ENCODE peak calls at places on chromosome 16, in five cellular contexts. N is AG10803, R is HCT116, E is trophoblast cell, F is uterus. H is an unnamed sample.

GRCh38 chr16:86730597-86730996 is 152.2 kb downstream of the FOXL1 start:
- DNase-seq in R (no peak), E (no peak), N (no peak), F (no peak), H (no peak)

GRCh38 chr16:9919460-9919859 is 262.8 kb downstream of the GRIN2A start:
- DNase-seq in R (no peak), E (no peak), N (no peak), F (no peak), H (no peak)

GRCh38 chr16:84489141-84489540 is 15.3 kb downstream of the MEAK7 start:
- DNase-seq in N (no peak), R (no peak), E (no peak), F (no peak), H (no peak)

GRCh38 chr16:58128181-58128631 is 975 bp downstream of the CFAP20 start:
- DNase-seq in E (no peak), R (no peak), N (peak), F (no peak), H (no peak)

GRCh38 chr16:12551530-12551929 is 252.2 kb downstream of the CPPED1 start:
- DNase-seq in R (no peak), N (no peak), F (no peak), E (no peak), H (no peak)

GRCh38 chr16:86303787-86304685 is 206.3 kb upstream of the FOXF1 start:
- DNase-seq in N (no peak), E (no peak), F (peak), R (no peak), H (no peak)

GRCh38 chr16:29903579-29903978 is 3.3 kb downstream of the ASPHD1 start:
- DNase-seq in N (no peak), F (no peak), E (no peak), R (no peak), H (no peak)

GRCh38 chr16:14629612-14629918 is 495 bp downstream of the PARN start:
- DNase-seq in N (no peak), E (peak), R (no peak), F (no peak), H (no peak)

GRCh38 chr16:17252064-17252463 is 218.7 kb downstream of the XYLT1 start:
- DNase-seq in E (no peak), N (peak), F (no peak), R (no peak), H (no peak)

GRCh38 chr16:50505714-50506542 is 42.3 kb upstream of the NKD1 start:
- DNase-seq in E (no peak), F (no peak), R (no peak), N (no peak), H (no peak)

GRCh38 chr16:621526-622105 is 9.2 kb upstream of the WFIKKN1 start:
- DNase-seq in F (peak), N (no peak), R (no peak), E (no peak), H (no peak)

GRCh38 chr16:1999866-2000514 is 9.6 kb downstream of the ZNF598 start:
- DNase-seq in R (no peak), F (no peak), E (no peak), N (no peak), H (no peak)

GRCh38 chr16:12829096-12829888 is 25.6 kb upstream of the CPPED1 start:
- DNase-seq in F (no peak), E (no peak), R (no peak), N (no peak), H (no peak)

GRCh38 chr16:54244061-54244886 is 42.3 kb downstream of the IRX3 start:
- DNase-seq in N (no peak), R (no peak), F (no peak), E (no peak), H (no peak)

GRCh38 chr16:35188288-35189155 is 1729.1 kb downstream of the TP53TG3F start:
- DNase-seq in E (peak), R (no peak), F (no peak), N (no peak), H (no peak)

GRCh38 chr16:1330931-1331711 is 2.3 kb upstream of the BAIAP3 start:
- DNase-seq in R (no peak), N (no peak), F (no peak), E (no peak), H (no peak)

GRCh38 chr16:57270221-57271062 is 14.0 kb downstream of the PLLP start:
- DNase-seq in E (no peak), N (no peak), F (no peak), R (no peak), H (no peak)

GRCh38 chr16:49483651-49484451 is 110.2 kb downstream of the C16orf78 start:
- DNase-seq in N (no peak), E (no peak), R (no peak), F (no peak), H (no peak)
- H3K4me3 ChIP-seq in N (no peak), E (no peak), R (no peak), F (no peak), H (no peak)

GRCh38 chr16:53216798-53217197 is 162.0 kb downstream of the CHD9 start:
- DNase-seq in E (peak), R (no peak), F (no peak), N (no peak), H (no peak)

GRCh38 chr16:53224932-53225533 is 170.2 kb downstream of the CHD9 start:
- DNase-seq in N (peak), F (no peak), E (peak), R (no peak), H (no peak)

GRCh38 chr16:53220585-53220984 is 165.8 kb downstream of the CHD9 start:
- DNase-seq in E (no peak), F (no peak), R (no peak), N (peak), H (no peak)

DNA sequence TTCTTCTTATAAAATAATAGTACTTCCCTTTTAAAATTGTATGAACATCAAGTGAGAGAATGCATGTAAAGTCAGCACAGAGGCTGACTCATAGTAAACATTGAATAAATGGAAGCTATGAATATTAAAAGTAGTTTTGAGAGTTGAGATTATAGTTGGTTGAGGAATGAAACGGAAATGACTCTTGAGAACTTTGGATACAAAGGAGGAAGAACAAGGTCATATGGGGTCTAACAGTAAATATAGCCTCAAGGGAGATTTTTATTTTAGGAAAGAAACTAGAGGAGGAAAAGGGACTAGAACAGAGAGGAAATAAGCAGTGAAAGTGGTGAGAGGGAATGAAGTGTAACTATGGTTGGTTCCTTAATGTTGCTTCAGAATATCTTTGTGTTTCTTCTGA is 165.0 kb downstream of the CHD9 start:
- DNase-seq in R (no peak), N (no peak), E (peak), F (no peak), H (no peak)
- H3K4me3 ChIP-seq in R (no peak), N (no peak), E (no peak), F (no peak), H (no peak)

GRCh38 chr16:22728167-22728836 is 85.7 kb upstream of the HS3ST2 start:
- DNase-seq in E (no peak), N (no peak), F (no peak), R (no peak), H (no peak)
- H3K4me3 ChIP-seq in E (no peak), N (no peak), F (no peak), R (no peak), H (no peak)

GRCh38 chr16:81658373-81658772 is 120.7 kb upstream of the PLCG2 start:
- DNase-seq in R (no peak), F (no peak), E (no peak), N (no peak), H (no peak)
- H3K4me3 ChIP-seq in R (no peak), F (no peak), E (no peak), N (no peak), H (no peak)

GRCh38 chr16:66844009-66844341 is 239 bp upstream of the CA7 start:
- DNase-seq in N (no peak), R (no peak), E (no peak), F (no peak), H (no peak)

GRCh38 chr16:66841366-66841765 is 2.8 kb upstream of the CA7 start:
- DNase-seq in E (no peak), N (no peak), F (no peak), R (no peak), H (no peak)

GRCh38 chr16:66843191-66843590 is 1.0 kb upstream of the CA7 start:
- DNase-seq in E (no peak), N (no peak), R (no peak), F (no peak), H (no peak)

GRCh38 chr16:66844342-66845079 is at the start of gene CA7:
- DNase-seq in N (no peak), F (no peak), E (no peak), R (no peak), H (no peak)

DNA sequence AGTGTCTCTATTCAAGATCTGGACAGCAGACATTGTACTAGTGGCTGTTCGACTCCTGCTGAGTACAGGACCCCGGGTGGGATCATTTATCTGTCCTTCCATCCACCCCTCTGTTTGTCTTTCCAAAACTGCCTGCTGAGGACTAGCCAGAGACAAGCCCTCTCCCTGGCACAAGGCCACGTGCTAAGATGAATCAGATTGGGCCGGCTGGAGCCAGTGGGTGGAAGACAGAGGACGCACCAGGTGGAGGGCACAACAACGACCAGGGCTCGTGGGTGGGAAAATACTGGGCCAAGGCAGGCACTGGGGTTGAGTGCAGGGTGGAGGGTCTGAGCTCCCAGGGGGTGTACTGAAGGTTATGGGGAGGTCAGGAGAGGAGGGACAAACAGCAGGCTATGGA is 1.4 kb upstream of the CA7 start:
- DNase-seq in N (no peak), E (no peak), F (no peak), R (no peak), H (no peak)
- H3K4me3 ChIP-seq in N (no peak), E (no peak), F (no peak), R (no peak), H (no peak)

H was measured in Panc1.